ENCODE peak calls at places on chromosomes 16 and 17, in eight cellular contexts. H is effector memory CD8-positive, alpha-beta T cell; J is ACHN; W is RWPE1; T is dorsolateral prefrontal cortex; R is hepatic stellate cell; Q is memory B cell; E is HFFc6. C is an unnamed sample.

GRCh38 chr17:48483004-48483403 is 47.8 kb downstream of the HOXB1 start:
- DNase-seq in H (no peak), J (no peak), W (no peak), T (no peak), R (peak), Q (no peak), E (peak), C (no peak)

GRCh38 chr17:34902761-34903325 is 58.4 kb downstream of the CCT6B start:
- DNase-seq in H (no peak), J (no peak), W (no peak), T (no peak), R (no peak), Q (no peak), E (no peak), C (no peak)

GRCh38 chr17:79792984-79793923 is 3.6 kb downstream of the CBX8 start:
- DNase-seq in H (no peak), J (no peak), W (no peak), T (no peak), R (peak), Q (no peak), E (peak), C (peak)

GRCh38 chr17:72977768-72978417 is 114.6 kb downstream of the SLC39A11 start:
- DNase-seq in H (no peak), J (peak), W (no peak), T (no peak), R (no peak), Q (no peak), E (no peak), C (peak)

GRCh38 chr16:53018834-53019416 is 33.8 kb downstream of the CHD9NB start:
- DNase-seq in H (no peak), J (no peak), W (no peak), T (no peak), R (no peak), Q (no peak), E (no peak), C (no peak)

GRCh38 chr17:44867841-44868240 is 20.2 kb downstream of the HIGD1B start:
- DNase-seq in H (no peak), J (no peak), W (no peak), T (no peak), R (no peak), Q (no peak), E (no peak), C (no peak)

GRCh38 chr17:75338335-75338734 is 49.1 kb upstream of the SLC25A19 start:
- DNase-seq in H (no peak), J (no peak), W (no peak), T (no peak), R (no peak), Q (no peak), E (peak), C (no peak)

GRCh38 chr16:8714143-8714542 is 39.7 kb downstream of the ABAT start:
- DNase-seq in H (no peak), J (no peak), W (no peak), T (no peak), R (no peak), Q (no peak), E (no peak), C (no peak)

GRCh38 chr16:14202697-14203096 is 131.6 kb downstream of the MRTFB start:
- DNase-seq in H (no peak), J (peak), W (no peak), T (no peak), R (no peak), Q (no peak), E (no peak), C (no peak)

GRCh38 chr16:86661715-86662114 is 83.4 kb downstream of the FOXL1 start:
- DNase-seq in H (no peak), J (no peak), W (no peak), T (no peak), R (no peak), Q (no peak), E (peak), C (no peak)

C was measured in A172.